ENCODE peak calls at places on chromosomes 7 and 10, in eight cellular contexts. One of them, this sample, is unnamed.

GRCh38 chr7:105209870-105210269 is 178.9 kb downstream of the SRPK2 start:
- DNase-seq in NB4: no peak
- DNase-seq in AG09309: no peak
- DNase-seq in astrocyte of the spinal cord: no peak
- DNase-seq in CD4-positive, alpha-beta memory T cell: peak
- DNase-seq in fibroblast of pulmonary artery: peak
- DNase-seq in H1: no peak
- DNase-seq in cardiac fibroblast: peak
- DNase-seq in this sample: peak

GRCh38 chr10:26516540-26517101 is 78.5 kb downstream of the APBB1IP start:
- DNase-seq in NB4: no peak
- DNase-seq in AG09309: no peak
- DNase-seq in astrocyte of the spinal cord: peak
- DNase-seq in CD4-positive, alpha-beta memory T cell: no peak
- DNase-seq in fibroblast of pulmonary artery: peak
- DNase-seq in H1: no peak
- DNase-seq in cardiac fibroblast: no peak
- DNase-seq in this sample: no peak

GRCh38 chr7:92639213-92639896 is 49.2 kb upstream of the FAM133B start:
- DNase-seq in NB4: no peak
- DNase-seq in AG09309: no peak
- DNase-seq in astrocyte of the spinal cord: peak
- DNase-seq in CD4-positive, alpha-beta memory T cell: no peak
- DNase-seq in fibroblast of pulmonary artery: no peak
- DNase-seq in H1: no peak
- DNase-seq in cardiac fibroblast: no peak
- DNase-seq in this sample: no peak

GRCh38 chr7:121126801-121127534 is 138.5 kb downstream of the CPED1 start:
- DNase-seq in NB4: peak
- DNase-seq in AG09309: no peak
- DNase-seq in astrocyte of the spinal cord: peak
- DNase-seq in CD4-positive, alpha-beta memory T cell: no peak
- DNase-seq in fibroblast of pulmonary artery: peak
- DNase-seq in H1: no peak
- DNase-seq in cardiac fibroblast: peak
- DNase-seq in this sample: no peak

GRCh38 chr7:40047661-40048060 is 86.8 kb downstream of the MPLKIP start:
- DNase-seq in NB4: no peak
- DNase-seq in AG09309: no peak
- DNase-seq in astrocyte of the spinal cord: no peak
- DNase-seq in CD4-positive, alpha-beta memory T cell: no peak
- DNase-seq in fibroblast of pulmonary artery: no peak
- DNase-seq in H1: no peak
- DNase-seq in cardiac fibroblast: no peak
- DNase-seq in this sample: no peak

GRCh38 chr10:36534471-36535002 is 590.9 kb upstream of the ANKRD30A start:
- DNase-seq in NB4: peak
- DNase-seq in AG09309: peak
- DNase-seq in astrocyte of the spinal cord: peak
- DNase-seq in CD4-positive, alpha-beta memory T cell: no peak
- DNase-seq in fibroblast of pulmonary artery: peak
- DNase-seq in H1: no peak
- DNase-seq in cardiac fibroblast: peak
- DNase-seq in this sample: no peak

GRCh38 chr7:140541513-140542192 is 62.3 kb upstream of the MKRN1 start:
- DNase-seq in NB4: no peak
- DNase-seq in AG09309: peak
- DNase-seq in astrocyte of the spinal cord: peak
- DNase-seq in CD4-positive, alpha-beta memory T cell: no peak
- DNase-seq in fibroblast of pulmonary artery: peak
- DNase-seq in H1: peak
- DNase-seq in cardiac fibroblast: peak
- DNase-seq in this sample: no peak

GRCh38 chr7:116249969-116250553 is 39.7 kb downstream of the TES start:
- DNase-seq in NB4: peak
- DNase-seq in AG09309: no peak
- DNase-seq in astrocyte of the spinal cord: peak
- DNase-seq in CD4-positive, alpha-beta memory T cell: no peak
- DNase-seq in fibroblast of pulmonary artery: peak
- DNase-seq in H1: no peak
- DNase-seq in cardiac fibroblast: peak
- DNase-seq in this sample: no peak

GRCh38 chr7:88480901-88481300 is 174.2 kb upstream of the STEAP4 start:
- DNase-seq in NB4: no peak
- DNase-seq in AG09309: no peak
- DNase-seq in astrocyte of the spinal cord: peak
- DNase-seq in CD4-positive, alpha-beta memory T cell: no peak
- DNase-seq in fibroblast of pulmonary artery: no peak
- DNase-seq in H1: no peak
- DNase-seq in cardiac fibroblast: no peak
- DNase-seq in this sample: no peak

GRCh38 chr10:121961456-121961855 is 13.6 kb downstream of the NSMCE4A start:
- DNase-seq in NB4: no peak
- DNase-seq in AG09309: no peak
- DNase-seq in astrocyte of the spinal cord: no peak
- DNase-seq in CD4-positive, alpha-beta memory T cell: no peak
- DNase-seq in fibroblast of pulmonary artery: no peak
- DNase-seq in H1: no peak
- DNase-seq in cardiac fibroblast: no peak
- DNase-seq in this sample: no peak

GRCh38 chr7:65269150-65269856 is 104.4 kb upstream of the ZNF92 start:
- DNase-seq in NB4: peak
- DNase-seq in AG09309: no peak
- DNase-seq in astrocyte of the spinal cord: peak
- DNase-seq in CD4-positive, alpha-beta memory T cell: no peak
- DNase-seq in fibroblast of pulmonary artery: peak
- DNase-seq in H1: peak
- DNase-seq in cardiac fibroblast: no peak
- DNase-seq in this sample: no peak

GRCh38 chr10:112231602-112232001 is 48.0 kb upstream of the GPAM start:
- DNase-seq in NB4: no peak
- DNase-seq in AG09309: no peak
- DNase-seq in astrocyte of the spinal cord: no peak
- DNase-seq in CD4-positive, alpha-beta memory T cell: no peak
- DNase-seq in fibroblast of pulmonary artery: no peak
- DNase-seq in H1: no peak
- DNase-seq in cardiac fibroblast: no peak
- DNase-seq in this sample: no peak

GRCh38 chr10:71998840-71999194 is 34.6 kb downstream of the CHST3 start:
- DNase-seq in NB4: peak
- DNase-seq in AG09309: no peak
- DNase-seq in astrocyte of the spinal cord: peak
- DNase-seq in CD4-positive, alpha-beta memory T cell: no peak
- DNase-seq in fibroblast of pulmonary artery: peak
- DNase-seq in H1: peak
- DNase-seq in cardiac fibroblast: peak
- DNase-seq in this sample: no peak

DNA sequence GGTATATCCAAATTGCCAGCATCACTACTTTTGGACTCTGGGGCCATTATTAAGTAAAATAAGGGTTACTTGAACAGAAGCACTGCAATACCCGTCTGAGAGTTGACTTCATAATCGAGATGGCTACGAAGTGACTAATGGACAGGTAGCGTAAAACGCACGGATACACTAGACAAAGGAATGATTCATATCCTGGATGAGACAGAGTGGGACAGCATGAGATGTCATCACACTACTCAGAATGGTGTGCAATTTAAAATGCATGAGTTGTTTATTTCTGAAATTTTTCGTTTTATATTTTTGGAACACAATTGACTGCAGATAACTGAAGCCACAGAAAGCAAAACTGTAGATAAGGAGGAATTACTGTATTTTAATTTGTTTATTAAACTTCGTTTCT is 421.5 kb upstream of the LRGUK start:
- DNase-seq in NB4: peak
- DNase-seq in AG09309: peak
- DNase-seq in astrocyte of the spinal cord: peak
- DNase-seq in CD4-positive, alpha-beta memory T cell: no peak
- DNase-seq in fibroblast of pulmonary artery: peak
- DNase-seq in H1: no peak
- DNase-seq in cardiac fibroblast: peak
- DNase-seq in this sample: no peak
- H3K4me3 ChIP-seq in NB4: no peak
- H3K4me3 ChIP-seq in AG09309: no peak
- H3K4me3 ChIP-seq in astrocyte of the spinal cord: no peak
- H3K4me3 ChIP-seq in CD4-positive, alpha-beta memory T cell: no peak
- H3K4me3 ChIP-seq in fibroblast of pulmonary artery: no peak
- H3K4me3 ChIP-seq in H1: no peak
- H3K4me3 ChIP-seq in cardiac fibroblast: no peak
- H3K4me3 ChIP-seq in this sample: no peak

GRCh38 chr7:142104550-142105527 is 6.7 kb upstream of the MGAM2 start:
- DNase-seq in NB4: peak
- DNase-seq in AG09309: no peak
- DNase-seq in astrocyte of the spinal cord: no peak
- DNase-seq in CD4-positive, alpha-beta memory T cell: no peak
- DNase-seq in fibroblast of pulmonary artery: no peak
- DNase-seq in H1: no peak
- DNase-seq in cardiac fibroblast: peak
- DNase-seq in this sample: no peak
- H3K4me3 ChIP-seq in NB4: peak
- H3K4me3 ChIP-seq in AG09309: no peak
- H3K4me3 ChIP-seq in astrocyte of the spinal cord: no peak
- H3K4me3 ChIP-seq in CD4-positive, alpha-beta memory T cell: no peak
- H3K4me3 ChIP-seq in fibroblast of pulmonary artery: no peak
- H3K4me3 ChIP-seq in H1: no peak
- H3K4me3 ChIP-seq in cardiac fibroblast: no peak
- H3K4me3 ChIP-seq in this sample: no peak

GRCh38 chr10:58641095-58641531 is 128.4 kb downstream of the BICC1 start:
- DNase-seq in NB4: peak
- DNase-seq in AG09309: peak
- DNase-seq in astrocyte of the spinal cord: peak
- DNase-seq in CD4-positive, alpha-beta memory T cell: no peak
- DNase-seq in fibroblast of pulmonary artery: peak
- DNase-seq in H1: no peak
- DNase-seq in cardiac fibroblast: peak
- DNase-seq in this sample: no peak

GRCh38 chr10:58641708-58642107 is 129.0 kb downstream of the BICC1 start:
- DNase-seq in NB4: no peak
- DNase-seq in AG09309: no peak
- DNase-seq in astrocyte of the spinal cord: peak
- DNase-seq in CD4-positive, alpha-beta memory T cell: no peak
- DNase-seq in fibroblast of pulmonary artery: peak
- DNase-seq in H1: no peak
- DNase-seq in cardiac fibroblast: peak
- DNase-seq in this sample: no peak

GRCh38 chr10:58644311-58644710 is 131.6 kb downstream of the BICC1 start:
- DNase-seq in NB4: no peak
- DNase-seq in AG09309: no peak
- DNase-seq in astrocyte of the spinal cord: no peak
- DNase-seq in CD4-positive, alpha-beta memory T cell: no peak
- DNase-seq in fibroblast of pulmonary artery: no peak
- DNase-seq in H1: no peak
- DNase-seq in cardiac fibroblast: no peak
- DNase-seq in this sample: no peak

GRCh38 chr10:58642283-58642682 is 129.6 kb downstream of the BICC1 start:
- DNase-seq in NB4: no peak
- DNase-seq in AG09309: no peak
- DNase-seq in astrocyte of the spinal cord: peak
- DNase-seq in CD4-positive, alpha-beta memory T cell: no peak
- DNase-seq in fibroblast of pulmonary artery: peak
- DNase-seq in H1: no peak
- DNase-seq in cardiac fibroblast: peak
- DNase-seq in this sample: no peak

DNA sequence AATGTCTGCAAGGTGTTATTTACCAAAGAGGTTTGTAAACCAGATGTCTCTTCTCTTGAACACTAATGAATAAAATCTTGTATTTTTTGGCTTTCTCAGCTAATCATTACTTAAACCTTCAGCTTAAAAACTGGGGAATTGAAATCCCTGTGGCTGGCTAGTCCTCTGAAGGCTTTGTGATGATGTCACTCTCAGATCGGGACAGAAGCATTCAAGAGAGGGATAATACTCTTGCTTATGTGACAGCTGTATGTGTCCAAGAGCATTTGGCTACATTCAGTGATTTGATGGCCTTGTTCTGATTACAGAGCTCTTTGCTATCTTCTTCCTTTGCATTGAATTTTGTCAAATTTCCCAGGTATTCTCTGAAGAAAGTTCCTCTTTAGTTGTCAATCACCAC is 130.4 kb downstream of the BICC1 start:
- DNase-seq in NB4: no peak
- DNase-seq in AG09309: no peak
- DNase-seq in astrocyte of the spinal cord: no peak
- DNase-seq in CD4-positive, alpha-beta memory T cell: no peak
- DNase-seq in fibroblast of pulmonary artery: no peak
- DNase-seq in H1: no peak
- DNase-seq in cardiac fibroblast: peak
- DNase-seq in this sample: no peak
- H3K4me3 ChIP-seq in NB4: no peak
- H3K4me3 ChIP-seq in AG09309: no peak
- H3K4me3 ChIP-seq in astrocyte of the spinal cord: no peak
- H3K4me3 ChIP-seq in CD4-positive, alpha-beta memory T cell: no peak
- H3K4me3 ChIP-seq in fibroblast of pulmonary artery: no peak
- H3K4me3 ChIP-seq in H1: no peak
- H3K4me3 ChIP-seq in cardiac fibroblast: no peak
- H3K4me3 ChIP-seq in this sample: no peak

GRCh38 chr10:47063858-47064257 is 152.6 kb downstream of the PTPN20 start:
- DNase-seq in NB4: no peak
- DNase-seq in AG09309: no peak
- DNase-seq in astrocyte of the spinal cord: no peak
- DNase-seq in CD4-positive, alpha-beta memory T cell: no peak
- DNase-seq in fibroblast of pulmonary artery: no peak
- DNase-seq in H1: no peak
- DNase-seq in cardiac fibroblast: no peak
- DNase-seq in this sample: no peak

GRCh38 chr10:47061776-47062175 is 150.5 kb downstream of the PTPN20 start:
- DNase-seq in NB4: no peak
- DNase-seq in AG09309: no peak
- DNase-seq in astrocyte of the spinal cord: no peak
- DNase-seq in CD4-positive, alpha-beta memory T cell: no peak
- DNase-seq in fibroblast of pulmonary artery: no peak
- DNase-seq in H1: no peak
- DNase-seq in cardiac fibroblast: no peak
- DNase-seq in this sample: no peak

GRCh38 chr10:47060993-47061500 is 149.8 kb downstream of the PTPN20 start:
- DNase-seq in NB4: no peak
- DNase-seq in AG09309: no peak
- DNase-seq in astrocyte of the spinal cord: no peak
- DNase-seq in CD4-positive, alpha-beta memory T cell: no peak
- DNase-seq in fibroblast of pulmonary artery: no peak
- DNase-seq in H1: no peak
- DNase-seq in cardiac fibroblast: no peak
- DNase-seq in this sample: no peak

GRCh38 chr10:47060356-47060755 is 149.1 kb downstream of the PTPN20 start:
- DNase-seq in NB4: no peak
- DNase-seq in AG09309: no peak
- DNase-seq in astrocyte of the spinal cord: no peak
- DNase-seq in CD4-positive, alpha-beta memory T cell: no peak
- DNase-seq in fibroblast of pulmonary artery: no peak
- DNase-seq in H1: no peak
- DNase-seq in cardiac fibroblast: no peak
- DNase-seq in this sample: no peak

DNA sequence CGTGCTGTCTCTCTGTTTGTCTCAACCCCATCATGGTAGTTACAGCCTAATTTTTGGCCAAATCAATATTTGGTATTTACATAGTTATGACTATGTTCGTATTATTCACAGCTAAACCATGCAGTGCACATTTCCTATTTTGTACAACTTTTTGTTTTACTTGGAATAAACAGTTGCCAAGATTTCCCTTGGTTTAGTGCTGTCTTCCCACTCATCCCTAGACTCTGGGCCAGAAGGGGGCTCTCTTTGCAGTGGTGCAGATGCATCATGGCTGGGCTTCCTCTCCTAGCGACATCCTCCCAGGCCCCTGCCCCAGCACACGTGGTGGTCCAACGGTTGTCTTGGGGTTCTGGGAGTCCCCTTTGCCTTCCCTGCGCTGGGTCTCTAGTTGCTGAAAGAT is 151.6 kb downstream of the PTPN20 start:
- DNase-seq in NB4: peak
- DNase-seq in AG09309: no peak
- DNase-seq in astrocyte of the spinal cord: no peak
- DNase-seq in CD4-positive, alpha-beta memory T cell: no peak
- DNase-seq in fibroblast of pulmonary artery: peak
- DNase-seq in H1: no peak
- DNase-seq in cardiac fibroblast: peak
- DNase-seq in this sample: no peak
- H3K4me3 ChIP-seq in NB4: no peak
- H3K4me3 ChIP-seq in AG09309: no peak
- H3K4me3 ChIP-seq in astrocyte of the spinal cord: no peak
- H3K4me3 ChIP-seq in CD4-positive, alpha-beta memory T cell: no peak
- H3K4me3 ChIP-seq in fibroblast of pulmonary artery: no peak
- H3K4me3 ChIP-seq in H1: no peak
- H3K4me3 ChIP-seq in cardiac fibroblast: no peak
- H3K4me3 ChIP-seq in this sample: no peak